ENCODE peak calls at places on chromosome 7, in five cellular contexts. One of them, this sample, is unnamed.

GRCh38 chr7:16465469-16466086 is at the start of gene SOSTDC1:
- DNase-seq in activated CD8-positive, alpha-beta memory T cell treated with anti-CD3 and anti-CD28 coated beads for 24 hours: no peak
- DNase-seq in activated CD4-positive, CD25-positive, alpha-beta regulatory T cell: no peak
- DNase-seq in progenitor cell of endocrine pancreas: no peak
- DNase-seq in fibroblast of mammary gland: peak; percentile 8
- DNase-seq in this sample: no peak

GRCh38 chr7:98628916-98629525 is 11.9 kb downstream of the NPTX2 start:
- DNase-seq in activated CD4-positive, CD25-positive, alpha-beta regulatory T cell: no peak
- DNase-seq in progenitor cell of endocrine pancreas: no peak
- DNase-seq in activated CD8-positive, alpha-beta memory T cell treated with anti-CD3 and anti-CD28 coated beads for 24 hours: no peak
- DNase-seq in fibroblast of mammary gland: no peak
- DNase-seq in this sample: no peak

GRCh38 chr7:33287738-33288137 is 158.4 kb downstream of the BBS9 start:
- DNase-seq in activated CD8-positive, alpha-beta memory T cell treated with anti-CD3 and anti-CD28 coated beads for 24 hours: no peak
- DNase-seq in activated CD4-positive, CD25-positive, alpha-beta regulatory T cell: no peak
- DNase-seq in fibroblast of mammary gland: no peak
- DNase-seq in progenitor cell of endocrine pancreas: no peak
- DNase-seq in this sample: no peak

GRCh38 chr7:129906700-129907099 is 46.1 kb downstream of the UBE2H start:
- DNase-seq in activated CD8-positive, alpha-beta memory T cell treated with anti-CD3 and anti-CD28 coated beads for 24 hours: no peak
- DNase-seq in activated CD4-positive, CD25-positive, alpha-beta regulatory T cell: no peak
- DNase-seq in fibroblast of mammary gland: peak; percentile 46
- DNase-seq in progenitor cell of endocrine pancreas: no peak
- DNase-seq in this sample: no peak

GRCh38 chr7:118734541-118734940 is 510.0 kb downstream of the ANKRD7 start:
- DNase-seq in progenitor cell of endocrine pancreas: no peak
- DNase-seq in activated CD4-positive, CD25-positive, alpha-beta regulatory T cell: no peak
- DNase-seq in activated CD8-positive, alpha-beta memory T cell treated with anti-CD3 and anti-CD28 coated beads for 24 hours: no peak
- DNase-seq in fibroblast of mammary gland: no peak
- DNase-seq in this sample: no peak

GRCh38 chr7:99106869-99107268 is 37.0 kb downstream of the SMURF1 start:
- DNase-seq in activated CD4-positive, CD25-positive, alpha-beta regulatory T cell: no peak
- DNase-seq in activated CD8-positive, alpha-beta memory T cell treated with anti-CD3 and anti-CD28 coated beads for 24 hours: no peak
- DNase-seq in fibroblast of mammary gland: peak; percentile 66
- DNase-seq in progenitor cell of endocrine pancreas: no peak
- DNase-seq in this sample: no peak

GRCh38 chr7:114715907-114716306 is 206.0 kb upstream of the MDFIC start:
- DNase-seq in progenitor cell of endocrine pancreas: no peak
- DNase-seq in fibroblast of mammary gland: peak; percentile 50
- DNase-seq in activated CD4-positive, CD25-positive, alpha-beta regulatory T cell: no peak
- DNase-seq in activated CD8-positive, alpha-beta memory T cell treated with anti-CD3 and anti-CD28 coated beads for 24 hours: no peak
- DNase-seq in this sample: no peak

GRCh38 chr7:33706666-33707194 is 198.6 kb upstream of the BMPER start:
- DNase-seq in activated CD8-positive, alpha-beta memory T cell treated with anti-CD3 and anti-CD28 coated beads for 24 hours: no peak
- DNase-seq in progenitor cell of endocrine pancreas: no peak
- DNase-seq in fibroblast of mammary gland: no peak
- DNase-seq in activated CD4-positive, CD25-positive, alpha-beta regulatory T cell: no peak
- DNase-seq in this sample: no peak

GRCh38 chr7:29879609-29880008 is 73.3 kb downstream of the WIPF3 start:
- DNase-seq in progenitor cell of endocrine pancreas: no peak
- DNase-seq in activated CD8-positive, alpha-beta memory T cell treated with anti-CD3 and anti-CD28 coated beads for 24 hours: no peak
- DNase-seq in fibroblast of mammary gland: peak; percentile 83
- DNase-seq in activated CD4-positive, CD25-positive, alpha-beta regulatory T cell: no peak
- DNase-seq in this sample: no peak

GRCh38 chr7:106618480-106618879 is 42.5 kb downstream of the CCDC71L start:
- DNase-seq in activated CD4-positive, CD25-positive, alpha-beta regulatory T cell: no peak
- DNase-seq in progenitor cell of endocrine pancreas: no peak
- DNase-seq in fibroblast of mammary gland: peak; percentile 59
- DNase-seq in activated CD8-positive, alpha-beta memory T cell treated with anti-CD3 and anti-CD28 coated beads for 24 hours: no peak
- DNase-seq in this sample: no peak

GRCh38 chr7:47762746-47763062 is 180.8 kb upstream of the TNS3 start:
- DNase-seq in activated CD8-positive, alpha-beta memory T cell treated with anti-CD3 and anti-CD28 coated beads for 24 hours: no peak
- DNase-seq in activated CD4-positive, CD25-positive, alpha-beta regulatory T cell: no peak
- DNase-seq in progenitor cell of endocrine pancreas: no peak
- DNase-seq in fibroblast of mammary gland: no peak
- DNase-seq in this sample: no peak

GRCh38 chr7:131574741-131575140 is 18.3 kb upstream of the PODXL start:
- DNase-seq in progenitor cell of endocrine pancreas: no peak
- DNase-seq in activated CD8-positive, alpha-beta memory T cell treated with anti-CD3 and anti-CD28 coated beads for 24 hours: no peak
- DNase-seq in activated CD4-positive, CD25-positive, alpha-beta regulatory T cell: no peak
- DNase-seq in fibroblast of mammary gland: peak; percentile 49
- DNase-seq in this sample: no peak

GRCh38 chr7:40879941-40880558 is 745.2 kb downstream of the SUGCT start:
- DNase-seq in activated CD8-positive, alpha-beta memory T cell treated with anti-CD3 and anti-CD28 coated beads for 24 hours: no peak
- DNase-seq in progenitor cell of endocrine pancreas: no peak
- DNase-seq in fibroblast of mammary gland: peak; percentile 40
- DNase-seq in activated CD4-positive, CD25-positive, alpha-beta regulatory T cell: no peak
- DNase-seq in this sample: no peak

GRCh38 chr7:40329601-40330153 is 194.9 kb downstream of the SUGCT start:
- DNase-seq in progenitor cell of endocrine pancreas: no peak
- DNase-seq in activated CD4-positive, CD25-positive, alpha-beta regulatory T cell: no peak
- DNase-seq in activated CD8-positive, alpha-beta memory T cell treated with anti-CD3 and anti-CD28 coated beads for 24 hours: no peak
- DNase-seq in fibroblast of mammary gland: peak; percentile 73
- DNase-seq in this sample: no peak

GRCh38 chr7:131008840-131009651 is 275.0 kb upstream of the KLF14 start:
- DNase-seq in activated CD8-positive, alpha-beta memory T cell treated with anti-CD3 and anti-CD28 coated beads for 24 hours: peak; percentile 60
- DNase-seq in fibroblast of mammary gland: peak; percentile 65
- DNase-seq in progenitor cell of endocrine pancreas: no peak
- DNase-seq in activated CD4-positive, CD25-positive, alpha-beta regulatory T cell: peak; percentile 41
- DNase-seq in this sample: no peak

GRCh38 chr7:90404777-90405176 is 1.5 kb downstream of the CLDN12 start:
- DNase-seq in activated CD4-positive, CD25-positive, alpha-beta regulatory T cell: no peak
- DNase-seq in fibroblast of mammary gland: peak; percentile 72
- DNase-seq in progenitor cell of endocrine pancreas: no peak
- DNase-seq in activated CD8-positive, alpha-beta memory T cell treated with anti-CD3 and anti-CD28 coated beads for 24 hours: no peak
- DNase-seq in this sample: no peak

GRCh38 chr7:149285581-149285975 is 23.6 kb downstream of the ZNF783 start:
- DNase-seq in activated CD8-positive, alpha-beta memory T cell treated with anti-CD3 and anti-CD28 coated beads for 24 hours: no peak
- DNase-seq in activated CD4-positive, CD25-positive, alpha-beta regulatory T cell: no peak
- DNase-seq in progenitor cell of endocrine pancreas: no peak
- DNase-seq in fibroblast of mammary gland: peak; percentile 27
- DNase-seq in this sample: no peak

GRCh38 chr7:29345590-29345989 is 151.0 kb downstream of the CHN2 start:
- DNase-seq in activated CD4-positive, CD25-positive, alpha-beta regulatory T cell: no peak
- DNase-seq in fibroblast of mammary gland: peak; percentile 39
- DNase-seq in activated CD8-positive, alpha-beta memory T cell treated with anti-CD3 and anti-CD28 coated beads for 24 hours: no peak
- DNase-seq in progenitor cell of endocrine pancreas: no peak
- DNase-seq in this sample: no peak

GRCh38 chr7:132065193-132065972 is 509.0 kb upstream of the PODXL start:
- DNase-seq in activated CD4-positive, CD25-positive, alpha-beta regulatory T cell: no peak
- DNase-seq in progenitor cell of endocrine pancreas: no peak
- DNase-seq in activated CD8-positive, alpha-beta memory T cell treated with anti-CD3 and anti-CD28 coated beads for 24 hours: no peak
- DNase-seq in fibroblast of mammary gland: peak; percentile 96
- DNase-seq in this sample: no peak

GRCh38 chr7:265192-265997 is 24.6 kb upstream of the FOXL3 start:
- DNase-seq in fibroblast of mammary gland: no peak
- DNase-seq in activated CD8-positive, alpha-beta memory T cell treated with anti-CD3 and anti-CD28 coated beads for 24 hours: no peak
- DNase-seq in activated CD4-positive, CD25-positive, alpha-beta regulatory T cell: no peak
- DNase-seq in progenitor cell of endocrine pancreas: no peak
- DNase-seq in this sample: no peak

GRCh38 chr7:150826061-150826849 is 25.7 kb downstream of the TMEM176A start:
- DNase-seq in progenitor cell of endocrine pancreas: no peak
- DNase-seq in fibroblast of mammary gland: no peak
- DNase-seq in activated CD4-positive, CD25-positive, alpha-beta regulatory T cell: no peak
- DNase-seq in activated CD8-positive, alpha-beta memory T cell treated with anti-CD3 and anti-CD28 coated beads for 24 hours: no peak
- DNase-seq in this sample: no peak

GRCh38 chr7:2541291-2542010 is 13.9 kb downstream of the BRAT1 start:
- DNase-seq in progenitor cell of endocrine pancreas: no peak
- DNase-seq in fibroblast of mammary gland: no peak
- DNase-seq in activated CD8-positive, alpha-beta memory T cell treated with anti-CD3 and anti-CD28 coated beads for 24 hours: no peak
- DNase-seq in activated CD4-positive, CD25-positive, alpha-beta regulatory T cell: no peak
- DNase-seq in this sample: no peak

GRCh38 chr7:152989889-152990380 is 230.4 kb downstream of the ACTR3B start:
- DNase-seq in activated CD8-positive, alpha-beta memory T cell treated with anti-CD3 and anti-CD28 coated beads for 24 hours: no peak
- DNase-seq in activated CD4-positive, CD25-positive, alpha-beta regulatory T cell: no peak
- DNase-seq in fibroblast of mammary gland: no peak
- DNase-seq in progenitor cell of endocrine pancreas: no peak
- DNase-seq in this sample: no peak

GRCh38 chr7:3232228-3232627 is 68.8 kb upstream of the SDK1 start:
- DNase-seq in fibroblast of mammary gland: peak; percentile 59
- DNase-seq in activated CD8-positive, alpha-beta memory T cell treated with anti-CD3 and anti-CD28 coated beads for 24 hours: no peak
- DNase-seq in progenitor cell of endocrine pancreas: no peak
- DNase-seq in activated CD4-positive, CD25-positive, alpha-beta regulatory T cell: no peak
- DNase-seq in this sample: no peak

GRCh38 chr7:142104550-142105527 is 6.7 kb upstream of the MGAM2 start:
- DNase-seq in progenitor cell of endocrine pancreas: no peak
- DNase-seq in fibroblast of mammary gland: peak; percentile 13
- DNase-seq in activated CD8-positive, alpha-beta memory T cell treated with anti-CD3 and anti-CD28 coated beads for 24 hours: no peak
- DNase-seq in activated CD4-positive, CD25-positive, alpha-beta regulatory T cell: no peak
- DNase-seq in this sample: no peak

GRCh38 chr7:143320620-143321019 is 4.7 kb downstream of the CLCN1 start:
- DNase-seq in activated CD8-positive, alpha-beta memory T cell treated with anti-CD3 and anti-CD28 coated beads for 24 hours: no peak
- DNase-seq in fibroblast of mammary gland: no peak
- DNase-seq in activated CD4-positive, CD25-positive, alpha-beta regulatory T cell: no peak
- DNase-seq in progenitor cell of endocrine pancreas: no peak
- DNase-seq in this sample: no peak